ENCODE peak calls at places on chromosomes 4 and X, in seven cellular contexts. O, U, L, D, R, M and J are unnamed samples.

GRCh38 chrX:130788786-130789581 is 114.0 kb downstream of the ENOX2 start:
- DNase-seq in D (no peak), M (no peak), L (peak; percentile 3), U (no peak), O (no peak), R (peak; percentile 5), J (no peak)

GRCh38 chr4:69881173-69881773 is 21.3 kb upstream of the SULT1E1 start:
- DNase-seq in O (no peak), L (peak; percentile 44), D (no peak), M (no peak), R (peak; percentile 53), U (peak; percentile 28), J (no peak)

GRCh38 chrX:31679861-31680260 is 608.0 kb upstream of the FTHL17 start:
- DNase-seq in R (no peak), U (no peak), L (no peak), O (no peak), M (no peak), D (no peak), J (no peak)

GRCh38 chr4:109559625-109559982 is 442 bp upstream of the MCUB start:
- DNase-seq in M (no peak), U (no peak), D (peak; percentile 26), L (no peak), R (peak; percentile 75), O (peak; percentile 57), J (no peak)

GRCh38 chr4:173857828-173858227 is 327.8 kb upstream of the HAND2 start:
- DNase-seq in R (no peak), O (no peak), U (no peak), L (no peak), M (no peak), D (no peak), J (no peak)

GRCh38 chr4:121697626-121698025 is 846 bp upstream of the ANXA5 start:
- DNase-seq in D (no peak), U (no peak), M (no peak), R (no peak), O (no peak), L (no peak), J (peak; percentile 59)

GRCh38 chr4:38101563-38101962 is 141.4 kb downstream of the PTTG2 start:
- DNase-seq in M (no peak), R (no peak), D (no peak), O (no peak), U (no peak), L (peak; percentile 87), J (no peak)

GRCh38 chr4:13992041-13992440 is 364.5 kb upstream of the BOD1L1 start:
- DNase-seq in L (no peak), D (no peak), M (no peak), U (no peak), O (no peak), R (no peak), J (no peak)

GRCh38 chr4:81470456-81471327 is 1.0 kb downstream of the RASGEF1B start:
- DNase-seq in O (peak; percentile 86), D (peak; percentile 59), M (peak; percentile 25), R (peak; percentile 50), U (peak; percentile 73), L (no peak), J (peak; percentile 69)

GRCh38 chr4:116688536-116688935 is 396.8 kb downstream of the TRAM1L1 start:
- DNase-seq in D (no peak), U (no peak), L (no peak), M (no peak), O (no peak), R (no peak), J (no peak)

GRCh38 chrX:116185163-116185562 is 14.6 kb downstream of the AGTR2 start:
- DNase-seq in M (no peak), U (no peak), R (no peak), D (no peak), L (no peak), O (no peak), J (no peak)

GRCh38 chr4:166143227-166143626 is 270.2 kb downstream of the TLL1 start:
- DNase-seq in L (no peak), R (no peak), M (no peak), U (no peak), O (no peak), D (no peak), J (peak; percentile 43)

GRCh38 chr4:9999956-10000551 is 21.2 kb downstream of the SLC2A9 start:
- DNase-seq in L (peak; percentile 17), O (no peak), M (no peak), R (no peak), U (no peak), D (no peak), J (no peak)

GRCh38 chr4:84948056-84948455 is 18.4 kb downstream of the WDFY3 start:
- DNase-seq in L (peak; percentile 17), M (no peak), R (no peak), D (no peak), O (no peak), U (no peak), J (no peak)

GRCh38 chrX:47047989-47048388 is 30.3 kb upstream of the RGN start:
- DNase-seq in M (no peak), R (no peak), U (no peak), O (no peak), D (no peak), L (peak; percentile 35), J (no peak)

GRCh38 chrX:69746051-69746450 is 130.1 kb downstream of the EDA start:
- DNase-seq in M (no peak), U (no peak), D (no peak), L (no peak), R (no peak), O (no peak), J (no peak)

GRCh38 chr4:125322363-125322730 is 7.6 kb downstream of the FAT4 start:
- DNase-seq in D (no peak), O (no peak), L (peak; percentile 35), M (no peak), R (no peak), U (no peak), J (no peak)

GRCh38 chrX:54452920-54453319 is 12.7 kb downstream of the TSR2 start:
- DNase-seq in D (no peak), L (peak; percentile 8), M (no peak), R (peak; percentile 58), O (no peak), U (no peak), J (no peak)

GRCh38 chrX:133859860-133860259 is 125.5 kb downstream of the GPC3 start:
- DNase-seq in U (peak; percentile 41), L (peak; percentile 55), O (no peak), R (no peak), D (no peak), M (no peak), J (no peak)

GRCh38 chr4:102627831-102628523 is 126.8 kb downstream of the NFKB1 start:
- DNase-seq in U (no peak), O (no peak), R (no peak), D (no peak), M (no peak), L (peak; percentile 79), J (no peak)

GRCh38 chr4:164613761-164614277 is 140.1 kb upstream of the SMIM31 start:
- DNase-seq in U (no peak), D (no peak), M (no peak), R (no peak), O (no peak), L (no peak), J (no peak)

GRCh38 chrX:41350150-41350975 is 16.4 kb downstream of the DDX3X start:
- DNase-seq in D (no peak), M (no peak), O (no peak), L (peak; percentile 51), R (peak; percentile 5), U (no peak), J (no peak)

GRCh38 chrX:39063037-39063436 is 261.8 kb downstream of the MID1IP1 start:
- DNase-seq in D (no peak), O (no peak), M (no peak), R (no peak), U (peak; percentile 25), L (no peak), J (no peak)

GRCh38 chrX:107683124-107683895 is 55.0 kb downstream of the PRPS1 start:
- DNase-seq in U (peak; percentile 69), R (no peak), L (no peak), O (no peak), M (no peak), D (no peak), J (no peak)

GRCh38 chrX:40168183-40169015 is 70.6 kb upstream of the BCOR start:
- DNase-seq in D (no peak), U (no peak), R (no peak), O (peak; percentile 46), L (no peak), M (no peak), J (no peak)
- H3K4me3 ChIP-seq in D (peak overlapping the region; percentile 57), U (peak overlapping the region; percentile 51), R (peak overlapping the region; percentile 56), O (no peak overlapping the region), L (no peak overlapping the region), M (peak overlapping the region; percentile 74), J (no peak overlapping the region)

GRCh38 chr4:12439633-12440305 is 1011.1 kb upstream of the HS3ST1 start:
- DNase-seq in M (no peak), U (no peak), O (no peak), R (no peak), D (no peak), L (no peak), J (no peak)
- H3K27ac ChIP-seq in M (no peak overlapping the region), U (no peak overlapping the region), O (no peak overlapping the region), R (no peak overlapping the region), D (no peak overlapping the region), L (no peak overlapping the region), J (no peak overlapping the region)

DNA sequence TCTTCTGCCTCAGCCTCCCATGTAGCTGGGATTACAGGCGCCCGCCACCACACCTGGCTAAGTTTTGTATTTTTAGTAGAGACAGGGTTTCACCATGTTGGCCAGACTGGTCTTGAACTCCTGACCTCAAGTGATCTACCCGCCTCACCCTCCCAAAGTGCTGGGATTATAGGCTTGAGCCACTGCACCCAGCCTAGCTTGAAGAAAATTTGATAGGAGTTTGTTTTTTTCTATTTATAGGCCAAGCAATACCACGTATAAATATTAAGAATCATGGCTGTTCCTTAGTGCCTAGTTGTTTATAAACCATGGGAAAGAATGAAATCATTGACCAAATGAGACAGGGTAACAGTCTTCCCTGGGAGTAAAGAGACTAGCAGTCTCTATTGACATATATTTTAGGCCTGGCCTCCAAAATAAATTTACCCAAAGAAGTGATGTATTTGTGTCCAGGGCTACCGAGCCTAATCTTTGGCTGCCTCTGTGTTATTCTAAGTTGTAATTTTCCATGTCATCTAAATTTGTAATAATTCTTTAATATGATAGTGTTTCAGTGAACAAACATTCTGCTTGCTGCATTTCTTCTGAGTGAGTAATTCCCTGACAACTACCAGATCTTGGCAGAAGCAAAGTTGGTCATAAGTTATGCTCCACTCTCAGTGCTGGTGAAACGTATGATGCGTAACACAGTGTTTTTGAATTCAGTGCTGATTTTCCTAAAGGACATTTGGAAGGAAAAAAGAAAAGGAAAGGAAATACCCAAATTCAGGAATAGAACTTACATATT is 10.3 kb downstream of the PKD2 start:
- DNase-seq in U (no peak), L (peak; percentile 98), M (no peak), O (no peak), R (no peak), D (no peak), J (no peak)
- H3K4me3 ChIP-seq in U (peak overlapping the region; percentile 43), L (no peak overlapping the region), M (peak overlapping the region; percentile 59), O (no peak overlapping the region), R (no peak overlapping the region), D (no peak overlapping the region), J (no peak overlapping the region)

DNA sequence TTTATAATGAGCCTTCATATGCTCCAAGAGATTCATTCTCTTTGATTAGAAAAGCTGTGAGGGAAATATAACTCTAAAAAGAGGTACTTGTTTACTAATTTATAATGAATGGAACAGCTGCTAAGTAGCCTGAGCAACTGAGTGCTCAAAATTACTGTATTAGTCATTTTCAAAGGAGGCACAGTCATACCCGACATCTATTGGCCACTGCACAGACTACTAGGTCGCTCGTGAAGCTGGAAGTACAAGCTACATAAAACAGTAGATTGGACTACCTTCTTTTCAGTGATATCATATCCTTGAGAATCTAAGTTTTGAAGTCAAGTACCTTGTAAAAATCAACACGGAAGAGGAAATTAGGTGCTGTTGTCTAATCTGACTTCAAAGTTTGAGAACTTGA is 52.0 kb upstream of the GLRB start:
- DNase-seq in R (no peak), M (no peak), D (no peak), U (no peak), L (no peak), O (no peak), J (no peak)
- H3K27ac ChIP-seq in R (no peak overlapping the region), M (no peak overlapping the region), D (no peak overlapping the region), U (no peak overlapping the region), L (no peak overlapping the region), O (no peak overlapping the region), J (no peak overlapping the region)